ENCODE peak calls at places on chromosome 11, in five cellular contexts. C, Z, V, F and O are unnamed samples.

GRCh38 chr11:119765628-119766027 is 36.6 kb upstream of the NECTIN1 start:
- DNase-seq in C (no peak), Z (no peak), V (no peak), F (no peak), O (no peak)

GRCh38 chr11:1303973-1304372 is 5.5 kb downstream of the TOLLIP start:
- DNase-seq in C (no peak), Z (no peak), V (no peak), F (no peak), O (peak)

GRCh38 chr11:71212871-71213559 is 39.4 kb downstream of the SHANK2 start:
- DNase-seq in C (peak), Z (no peak), V (no peak), F (no peak), O (peak)

GRCh38 chr11:65445101-65445603 is 22.6 kb downstream of the NEAT1 start:
- DNase-seq in C (no peak), Z (no peak), V (no peak), F (no peak), O (no peak)

GRCh38 chr11:76208829-76209670 is 2.7 kb upstream of the WNT11 start:
- DNase-seq in C (peak), Z (peak), V (peak), F (peak), O (peak)

GRCh38 chr11:66854231-66854661 is 2.6 kb upstream of the LRFN4 start:
- DNase-seq in C (no peak), Z (no peak), V (no peak), F (no peak), O (no peak)

GRCh38 chr11:11464555-11464954 is 111.5 kb upstream of the CSNK2A3 start:
- DNase-seq in C (no peak), Z (no peak), V (no peak), F (no peak), O (no peak)

GRCh38 chr11:2307733-2308331 is 6.0 kb downstream of the TSPAN32 start:
- DNase-seq in C (no peak), Z (no peak), V (no peak), F (no peak), O (no peak)

GRCh38 chr11:82268627-82269026 is 465.0 kb downstream of the FAM181B start:
- DNase-seq in C (no peak), Z (no peak), V (no peak), F (no peak), O (no peak)

GRCh38 chr11:118841469-118842222 is 42.0 kb upstream of the CXCR5 start:
- DNase-seq in C (no peak), Z (peak), V (no peak), F (no peak), O (no peak)

GRCh38 chr11:115873813-115874212 is 369.6 kb upstream of the CADM1 start:
- DNase-seq in C (no peak), Z (no peak), V (no peak), F (no peak), O (no peak)

GRCh38 chr11:20355221-20356219 is 8.0 kb upstream of the HTATIP2 start:
- DNase-seq in C (no peak), Z (peak), V (peak), F (peak), O (peak)

GRCh38 chr11:1892116-1892515 is 421 bp upstream of the PRR33 start:
- DNase-seq in C (no peak), Z (no peak), V (no peak), F (no peak), O (no peak)

GRCh38 chr11:2933376-2934056 is 4.3 kb upstream of the PHLDA2 start:
- DNase-seq in C (peak), Z (no peak), V (peak), F (peak), O (peak)

GRCh38 chr11:102312656-102313055 is 4.6 kb upstream of the BIRC3 start:
- DNase-seq in C (no peak), Z (no peak), V (no peak), F (no peak), O (no peak)

GRCh38 chr11:126357969-126358762 is 2.7 kb downstream of the ST3GAL4 start:
- DNase-seq in C (peak), Z (no peak), V (no peak), F (peak), O (no peak)

GRCh38 chr11:83836883-83837654 is 550.9 kb upstream of the CCDC90B start:
- DNase-seq in C (no peak), Z (no peak), V (peak), F (no peak), O (peak)

GRCh38 chr11:74085542-74085892 is 76.6 kb upstream of the UCP3 start:
- DNase-seq in C (no peak), Z (no peak), V (no peak), F (no peak), O (no peak)

GRCh38 chr11:101835465-101836063 is 79.2 kb upstream of the CEP126 start:
- DNase-seq in C (no peak), Z (no peak), V (no peak), F (no peak), O (no peak)

GRCh38 chr11:73623651-73624050 is 22.7 kb upstream of the PLEKHB1 start:
- DNase-seq in C (no peak), Z (no peak), V (no peak), F (no peak), O (no peak)

GRCh38 chr11:128157423-128158298 is 429.7 kb downstream of the ETS1 start:
- DNase-seq in C (no peak), Z (peak), V (peak), F (peak), O (peak)

GRCh38 chr11:65293909-65294381 is 20.7 kb upstream of the CDC42EP2 start:
- DNase-seq in C (peak), Z (no peak), V (no peak), F (no peak), O (peak)

GRCh38 chr11:66617148-66617814 is 851 bp downstream of the RBM14 start:
- DNase-seq in C (peak), Z (no peak), V (peak), F (no peak), O (peak)

GRCh38 chr11:33445761-33446161 is 188.6 kb downstream of the HIPK3 start:
- DNase-seq in C (no peak), Z (no peak), V (no peak), F (peak), O (no peak)

GRCh38 chr11:93765551-93765950 is 18.5 kb upstream of the MED17 start:
- DNase-seq in C (no peak), Z (no peak), V (no peak), F (no peak), O (no peak)

GRCh38 chr11:3984896-3985295 is 109.7 kb upstream of the RRM1 start:
- DNase-seq in C (no peak), Z (peak), V (no peak), F (no peak), O (no peak)

GRCh38 chr11:116976941-116977570 is 121.2 kb downstream of the SIK3 start:
- DNase-seq in C (no peak), Z (no peak), V (no peak), F (no peak), O (no peak)

GRCh38 chr11:103091024-103091423 is 936 bp downstream of the DCUN1D5 start:
- DNase-seq in C (no peak), Z (no peak), V (peak), F (peak), O (no peak)

GRCh38 chr11:16874275-16874975 is 136.0 kb downstream of the C11orf58 start:
- DNase-seq in C (no peak), Z (no peak), V (no peak), F (no peak), O (no peak)

GRCh38 chr11:65879622-65880021 is at the start of gene CTSW:
- DNase-seq in C (no peak), Z (peak), V (no peak), F (no peak), O (no peak)

GRCh38 chr11:61587541-61587941 is 6.7 kb upstream of the SYT7 start:
- DNase-seq in C (peak), Z (peak), V (peak), F (no peak), O (peak)

GRCh38 chr11:72935705-72936104 is 121.5 kb downstream of the ATG16L2 start:
- DNase-seq in C (no peak), Z (no peak), V (no peak), F (no peak), O (no peak)

GRCh38 chr11:127074151-127074761 is 73.7 kb upstream of the KIRREL3 start:
- DNase-seq in C (no peak), Z (no peak), V (peak), F (peak), O (no peak)

GRCh38 chr11:32391965-32392553 is 43.3 kb downstream of the WT1 start:
- DNase-seq in C (no peak), Z (no peak), V (no peak), F (no peak), O (no peak)

GRCh38 chr11:73312806-73313403 is 4.8 kb downstream of the ARHGEF17 start:
- DNase-seq in C (no peak), Z (no peak), V (no peak), F (no peak), O (no peak)

GRCh38 chr11:47846998-47847397 is 1.2 kb downstream of the NUP160 start:
- DNase-seq in C (no peak), Z (no peak), V (no peak), F (no peak), O (no peak)

GRCh38 chr11:2375964-2376551 is 1.1 kb upstream of the CD81 start:
- DNase-seq in C (no peak), Z (no peak), V (no peak), F (no peak), O (no peak)

GRCh38 chr11:69444381-69445130 is 36.9 kb upstream of the LINC01488 start:
- DNase-seq in C (peak), Z (no peak), V (peak), F (peak), O (peak)
- H3K27ac ChIP-seq in C (peak), Z (peak), V (peak), F (peak), O (no peak)

DNA sequence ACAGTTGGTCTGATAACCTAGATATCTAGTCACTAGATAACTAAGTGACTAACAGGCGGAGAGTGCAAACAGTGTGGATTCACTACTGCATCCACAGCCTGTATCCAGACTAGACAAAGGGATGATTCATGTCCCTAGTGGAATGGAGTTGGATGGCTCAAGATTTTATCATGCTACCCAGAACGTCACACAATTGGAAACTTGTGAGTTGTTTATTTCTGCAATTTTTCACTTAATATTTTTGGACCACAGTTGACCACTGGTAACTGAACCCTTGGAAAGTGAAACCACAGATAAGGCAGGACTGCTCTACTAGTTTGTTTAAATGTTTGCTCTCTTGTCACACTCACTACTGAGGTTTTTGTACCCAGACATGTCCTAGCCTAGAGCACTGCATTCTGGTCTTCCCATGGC is 76.0 kb downstream of the UBASH3B start:
- DNase-seq in C (no peak), Z (no peak), V (no peak), F (no peak), O (no peak)
- H3K27ac ChIP-seq in C (no peak), Z (no peak), V (no peak), F (no peak), O (no peak)

GRCh38 chr11:14370496-14370895 is 11.5 kb upstream of the RRAS2 start:
- DNase-seq in C (no peak), Z (no peak), V (no peak), F (no peak), O (no peak)
- H3K27ac ChIP-seq in C (no peak), Z (no peak), V (no peak), F (no peak), O (no peak)

DNA sequence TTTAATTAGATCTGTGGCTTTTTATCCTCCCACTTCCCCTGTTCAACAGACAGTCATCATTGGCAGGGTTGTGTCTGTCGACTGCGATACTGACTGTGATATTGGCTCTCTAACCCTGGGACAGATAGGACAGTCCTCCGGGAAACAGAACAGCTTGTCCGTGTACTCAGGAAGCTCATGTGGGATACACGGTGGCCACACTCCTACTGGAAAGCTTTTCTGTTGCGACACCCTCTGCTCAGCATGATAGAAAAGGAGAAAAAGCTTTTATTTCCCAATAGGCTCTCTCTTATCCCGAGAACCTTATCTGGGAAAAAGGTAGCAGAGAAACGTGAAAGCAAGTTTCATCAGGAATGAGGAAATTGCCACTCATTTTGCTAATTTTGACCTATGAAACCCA is 60.4 kb upstream of the HSPA8 start:
- DNase-seq in C (no peak), Z (no peak), V (no peak), F (peak), O (no peak)
- H3K27ac ChIP-seq in C (peak), Z (no peak), V (peak), F (peak), O (no peak)

GRCh38 chr11:26841818-26842457 is 120.1 kb upstream of the SLC5A12 start:
- DNase-seq in C (no peak), Z (no peak), V (no peak), F (no peak), O (no peak)

GRCh38 chr11:26842883-26843282 is 121.0 kb upstream of the SLC5A12 start:
- DNase-seq in C (no peak), Z (no peak), V (no peak), F (no peak), O (no peak)

GRCh38 chr11:26842458-26842841 is 120.6 kb upstream of the SLC5A12 start:
- DNase-seq in C (no peak), Z (no peak), V (no peak), F (no peak), O (no peak)

GRCh38 chr11:26837154-26837553 is 115.3 kb upstream of the SLC5A12 start:
- DNase-seq in C (no peak), Z (no peak), V (no peak), F (no peak), O (no peak)

DNA sequence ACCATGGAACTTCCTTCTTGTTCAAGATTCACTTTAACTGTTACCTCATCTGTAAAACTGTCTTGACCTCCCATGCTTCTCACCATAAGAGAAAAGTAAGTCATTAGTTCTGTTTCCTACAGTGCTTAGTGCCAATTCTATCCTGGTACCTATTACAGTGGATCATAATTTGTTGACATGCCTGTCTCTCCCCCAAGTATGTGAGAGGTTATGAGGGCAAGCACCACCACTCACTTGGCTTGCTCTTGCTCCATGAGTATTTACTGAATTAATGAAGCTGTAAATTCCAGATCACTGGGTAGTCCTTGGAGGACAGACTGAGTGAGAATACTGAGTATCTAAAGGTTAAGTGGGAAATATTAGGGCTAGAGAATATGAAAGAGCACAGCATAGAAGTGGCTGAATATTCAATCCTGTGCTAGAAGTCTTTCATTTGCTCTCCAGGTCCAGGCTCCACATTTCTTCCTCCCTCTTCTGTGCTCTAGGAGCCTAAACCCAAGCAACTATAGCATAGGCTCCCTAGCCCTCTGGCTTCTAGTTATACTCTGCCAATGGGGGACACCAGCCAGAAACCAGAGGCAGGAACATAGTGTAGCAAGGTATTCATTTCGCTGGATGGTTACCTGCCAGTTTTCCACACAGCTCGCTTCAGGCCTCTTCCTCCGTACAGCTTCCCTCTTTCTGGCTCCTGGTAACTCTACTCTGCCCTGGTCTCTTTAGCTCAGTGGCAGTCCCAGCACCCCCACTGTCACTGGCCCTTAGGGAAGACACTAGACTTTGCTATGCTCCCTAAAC is 118.2 kb upstream of the SLC5A12 start:
- DNase-seq in C (no peak), Z (no peak), V (no peak), F (no peak), O (no peak)
- H3K27ac ChIP-seq in C (no peak), Z (no peak), V (peak), F (no peak), O (no peak)

GRCh38 chr11:7577226-7577882 is 63.6 kb downstream of the PPFIBP2 start:
- DNase-seq in C (peak), Z (no peak), V (no peak), F (no peak), O (peak)
- H3K27ac ChIP-seq in C (peak), Z (no peak), V (no peak), F (peak), O (peak)